ENCODE peak calls at places on chromosomes 4 and X, in ten cellular contexts. B is IMR-90, Y is H1, W is GM12878, F is erythroblast, D is uterus, Q is right lobe of liver, R is thyroid gland, C is lower leg skin, J is transverse colon. S is an unnamed sample.

GRCh38 chr4:15182600-15183222 is 180.4 kb downstream of the CPEB2 start:
- DNase-seq in B (no peak), Y (no peak), W (no peak), F (no peak), D (no peak), Q (no peak), R (no peak), C (no peak), J (no peak), S (no peak)

GRCh38 chr4:110823251-110823650 is 200.4 kb upstream of the PITX2 start:
- DNase-seq in B (peak), Y (no peak), W (no peak), F (no peak), D (no peak), Q (no peak), R (no peak), C (no peak), J (no peak), S (no peak)

GRCh38 chr4:177190995-177191568 is 118.6 kb upstream of the NEIL3 start:
- DNase-seq in B (peak), Y (no peak), W (no peak), F (no peak), D (no peak), Q (no peak), R (no peak), C (no peak), J (no peak), S (no peak)

GRCh38 chr4:86013623-86014022 is 346.2 kb downstream of the MAPK10 start:
- DNase-seq in B (peak), Y (no peak), W (no peak), F (no peak), D (no peak), Q (no peak), R (peak), C (no peak), J (no peak), S (no peak)

GRCh38 chrX:104112326-104112951 is at the start of gene ZCCHC18:
- DNase-seq in B (peak), Y (no peak), W (no peak), F (peak), D (peak), Q (peak), R (peak), C (peak), J (peak), S (no peak)

GRCh38 chr4:37825943-37826281 is 574 bp upstream of the PGM2 start:
- DNase-seq in B (no peak), Y (no peak), W (no peak), F (no peak), D (no peak), Q (no peak), R (no peak), C (no peak), J (peak), S (no peak)

GRCh38 chr4:73613130-73613529 is 7.1 kb downstream of the RASSF6 start:
- DNase-seq in B (no peak), Y (no peak), W (no peak), F (no peak), D (no peak), Q (no peak), R (no peak), C (no peak), J (peak), S (no peak)

GRCh38 chr4:73728091-73728741 is 12.2 kb upstream of the CXCL8 start:
- DNase-seq in B (no peak), Y (no peak), W (no peak), F (no peak), D (no peak), Q (no peak), R (no peak), C (no peak), J (no peak), S (no peak)

GRCh38 chr4:25904748-25905082 is 9.3 kb upstream of the SMIM20 start:
- DNase-seq in B (no peak), Y (no peak), W (no peak), F (no peak), D (no peak), Q (no peak), R (no peak), C (no peak), J (no peak), S (no peak)

GRCh38 chr4:184453402-184454160 is 20.8 kb downstream of the IRF2 start:
- DNase-seq in B (peak), Y (no peak), W (no peak), F (no peak), D (no peak), Q (no peak), R (peak), C (no peak), J (peak), S (no peak)

GRCh38 chr4:11130195-11130975 is 298.3 kb downstream of the HS3ST1 start:
- DNase-seq in B (peak), Y (no peak), W (no peak), F (no peak), D (no peak), Q (no peak), R (no peak), C (no peak), J (no peak), S (no peak)

GRCh38 chr4:25826074-25826752 is 36.6 kb downstream of the SEL1L3 start:
- DNase-seq in B (no peak), Y (no peak), W (no peak), F (no peak), D (no peak), Q (no peak), R (no peak), C (peak), J (no peak), S (no peak)

GRCh38 chr4:189202869-189203271 is 737.8 kb upstream of the FRG1 start:
- DNase-seq in B (peak), Y (no peak), W (no peak), F (no peak), D (no peak), Q (no peak), R (no peak), C (no peak), J (no peak), S (no peak)

GRCh38 chr4:126375462-126376054 is 1060.8 kb downstream of the FAT4 start:
- DNase-seq in B (no peak), Y (no peak), W (no peak), F (no peak), D (no peak), Q (no peak), R (no peak), C (no peak), J (no peak), S (no peak)

GRCh38 chr4:6495736-6496135 is 23.3 kb upstream of the PPP2R2C start:
- DNase-seq in B (no peak), Y (no peak), W (no peak), F (no peak), D (no peak), Q (no peak), R (no peak), C (peak), J (no peak), S (no peak)

GRCh38 chrX:12767856-12768255 is 23.4 kb upstream of the PRPS2 start:
- DNase-seq in B (no peak), Y (no peak), W (no peak), F (no peak), D (no peak), Q (no peak), R (peak), C (no peak), J (no peak), S (no peak)

GRCh38 chrX:7086384-7086783 is 61.1 kb upstream of the STS start:
- DNase-seq in B (no peak), Y (no peak), W (no peak), F (no peak), D (no peak), Q (no peak), R (no peak), C (no peak), J (no peak), S (no peak)

DNA sequence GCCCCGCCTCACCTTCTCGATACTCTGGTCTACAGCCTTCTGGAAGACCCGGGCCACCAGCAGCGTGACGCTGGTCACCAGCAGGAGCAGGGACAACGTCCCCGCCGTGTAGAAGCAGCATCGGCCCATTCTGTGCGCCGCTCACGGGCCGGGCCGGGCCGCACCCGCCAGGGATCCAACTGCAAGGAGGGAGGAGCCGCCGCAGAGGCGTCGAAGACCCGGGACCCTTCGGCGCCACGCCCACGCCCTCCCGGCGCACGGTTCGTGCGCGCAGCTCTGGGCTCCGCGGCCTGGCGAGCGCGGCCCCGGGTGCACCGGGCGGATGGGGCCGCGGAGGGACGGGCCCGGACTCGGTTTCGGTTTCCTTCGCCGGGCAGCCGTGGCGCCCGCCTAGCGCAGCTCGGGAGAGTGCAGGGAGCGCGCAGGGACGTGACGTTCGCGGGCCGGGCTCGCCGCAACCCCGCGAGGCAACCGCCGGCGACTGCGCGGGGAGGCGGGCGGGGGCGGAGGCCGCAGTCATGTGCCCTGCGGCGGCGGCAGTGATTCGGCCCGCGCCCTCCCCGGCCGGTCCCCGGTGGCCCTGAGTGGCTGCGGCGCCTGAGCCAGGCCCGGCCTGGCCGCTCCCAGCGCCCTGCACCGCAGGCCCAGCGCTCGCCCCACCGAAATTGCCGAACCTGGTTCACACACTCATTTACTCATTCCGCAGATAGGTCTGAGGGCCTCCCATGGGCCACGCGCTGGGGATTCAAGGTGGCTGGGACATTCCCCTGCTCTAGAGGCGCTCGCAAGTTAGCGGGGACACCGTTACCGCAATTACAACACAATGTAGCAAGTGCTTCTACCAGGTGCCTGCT is at the start of gene SCARB2:
- DNase-seq in B (peak), Y (no peak), W (no peak), F (peak), D (peak), Q (peak), R (peak), C (peak), J (peak), S (peak)
- TF ChIP-seq POLR2A in B (peak), Y (peak), W (peak), F (peak), D (peak), Q (peak), R (peak), C (peak), J (peak), S (peak)

GRCh38 chr4:185534850-185535761 is at the start of gene PDLIM3:
- DNase-seq in B (peak), Y (no peak), W (no peak), F (no peak), D (peak), Q (peak), R (peak), C (peak), J (peak), S (no peak)
- TF ChIP-seq POLR2A in B (peak), Y (peak), W (no peak), F (no peak), D (peak), Q (peak), R (peak), C (no peak), J (peak), S (peak)

DNA sequence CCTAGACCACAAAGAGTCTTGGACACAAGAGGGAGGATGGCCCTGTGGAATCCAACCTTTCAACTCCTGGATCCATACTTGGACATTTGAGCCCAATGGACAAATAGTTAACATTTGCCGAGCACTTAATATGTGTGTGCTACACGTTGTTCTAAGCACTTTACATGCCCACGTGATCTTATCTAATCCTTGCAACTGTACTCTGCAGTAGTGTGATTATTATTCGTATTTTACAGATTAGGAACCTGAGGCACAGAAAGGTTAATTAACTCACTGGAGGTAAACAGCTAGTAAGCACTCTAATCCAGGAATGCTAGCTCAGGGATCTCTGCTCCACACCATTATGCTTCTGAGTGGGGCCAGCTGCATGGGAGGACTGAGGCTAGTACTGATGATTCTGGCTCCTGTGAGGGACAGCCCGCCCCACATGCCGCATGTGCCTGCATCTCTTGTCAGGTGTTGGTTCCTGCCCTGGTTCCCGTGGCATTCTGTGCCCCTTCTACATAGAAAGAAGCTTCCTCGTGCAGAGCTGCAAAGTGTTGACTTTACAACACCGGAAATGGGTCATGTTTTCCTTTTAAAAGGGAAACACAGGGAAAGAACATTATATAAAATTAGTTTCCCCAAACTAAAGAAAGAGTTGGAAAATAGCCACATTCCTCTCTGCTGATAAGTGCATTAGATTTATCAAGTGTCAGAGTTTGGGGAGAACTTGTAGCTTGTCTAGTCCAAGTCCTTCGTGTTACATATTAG is 34.8 kb downstream of the PLAC1 start:
- DNase-seq in B (peak), Y (no peak), W (no peak), F (peak), D (no peak), Q (no peak), R (no peak), C (no peak), J (no peak), S (no peak)
- TF ChIP-seq POLR2A in B (no peak), Y (no peak), W (no peak), F (no peak), D (no peak), Q (no peak), R (no peak), C (no peak), J (no peak), S (no peak)

DNA sequence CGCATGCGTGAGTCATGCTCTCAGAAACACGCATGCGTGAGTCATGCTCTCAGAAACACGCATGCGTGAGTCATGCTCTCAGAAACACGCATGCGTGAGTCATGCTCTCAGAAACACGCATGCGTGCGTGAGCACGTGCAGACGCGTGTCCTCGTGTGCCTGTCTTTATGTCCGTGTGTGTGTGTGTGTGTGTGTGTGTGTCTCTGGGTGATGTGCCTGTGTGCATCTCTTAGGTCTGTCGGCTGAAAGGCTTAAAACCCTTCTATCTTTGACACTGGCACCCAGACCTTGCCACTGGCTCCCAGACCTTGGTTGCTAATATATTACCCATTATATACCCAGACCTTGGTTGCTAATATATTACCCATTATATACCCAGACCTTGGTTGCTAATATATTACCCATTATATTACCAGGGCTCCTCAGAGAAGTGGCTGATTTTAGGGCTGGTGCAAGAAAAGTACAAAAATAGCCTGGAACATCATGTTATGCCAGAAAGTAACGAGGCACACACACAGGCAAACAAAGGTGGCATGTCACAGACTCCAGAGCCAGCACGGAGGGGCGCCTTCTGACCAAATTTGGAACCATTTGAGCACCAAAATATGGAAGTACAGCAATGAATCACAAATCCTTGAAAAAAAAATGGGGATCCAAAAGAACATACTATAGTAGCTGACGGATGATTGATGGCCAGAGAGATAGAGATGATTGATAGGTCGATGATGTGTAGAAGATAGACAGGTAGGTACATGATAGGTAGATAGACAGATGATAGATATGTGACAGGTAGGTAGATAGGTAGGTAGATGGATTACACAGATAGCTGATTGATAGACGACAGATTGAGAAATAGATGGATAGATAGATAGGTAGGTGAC is 19.2 kb upstream of the ADRA2C start:
- DNase-seq in B (no peak), Y (no peak), W (no peak), F (no peak), D (no peak), Q (no peak), R (no peak), C (no peak), J (no peak), S (no peak)
- TF ChIP-seq POLR2A in B (no peak), Y (no peak), W (no peak), F (no peak), D (no peak), Q (no peak), R (no peak), C (no peak), J (no peak), S (no peak)

S was measured in esophagus squamous epithelium.